ENCODE peak calls at places on chromosome 5, in ten cellular contexts. L is esophagus squamous epithelium, D is psoas muscle, R is K562, P is PC-3, E is WERI-Rb-1, O is heart left ventricle, U is RWPE1, T is tibial artery, I is breast epithelium. Q is an unnamed sample.

GRCh38 chr5:123154857-123155467 is 65.9 kb downstream of the PRDM6 start:
- DNase-seq in L (no peak), D (no peak), R (no peak), P (no peak), E (no peak), O (no peak), U (no peak), T (peak), I (no peak), Q (no peak)

GRCh38 chr5:112403069-112403468 is 16.0 kb downstream of the EPB41L4A start:
- DNase-seq in L (no peak), D (no peak), R (no peak), P (no peak), E (no peak), O (no peak), U (no peak), T (no peak), I (no peak), Q (no peak)

GRCh38 chr5:78591972-78592700 is 56.4 kb downstream of the LHFPL2 start:
- DNase-seq in L (no peak), D (no peak), R (no peak), P (no peak), E (no peak), O (no peak), U (no peak), T (no peak), I (no peak), Q (no peak)

GRCh38 chr5:6750951-6751685 is 37.9 kb downstream of the TENT4A start:
- DNase-seq in L (no peak), D (peak), R (no peak), P (no peak), E (no peak), O (no peak), U (no peak), T (no peak), I (no peak), Q (no peak)

GRCh38 chr5:98791928-98792580 is 18.6 kb downstream of the RGMB start:
- DNase-seq in L (no peak), D (no peak), R (no peak), P (no peak), E (no peak), O (no peak), U (no peak), T (no peak), I (no peak), Q (no peak)

GRCh38 chr5:108966910-108967309 is 219.2 kb downstream of the FER start:
- DNase-seq in L (no peak), D (no peak), R (no peak), P (no peak), E (no peak), O (no peak), U (no peak), T (no peak), I (no peak), Q (no peak)

GRCh38 chr5:119453045-119453383 is 717 bp downstream of the HSD17B4 start:
- DNase-seq in L (no peak), D (no peak), R (peak), P (peak), E (peak), O (no peak), U (peak), T (peak), I (no peak), Q (no peak)

GRCh38 chr5:62475072-62475471 is 62.5 kb downstream of the IPO11 start:
- DNase-seq in L (no peak), D (peak), R (no peak), P (peak), E (no peak), O (no peak), U (peak), T (no peak), I (no peak), Q (no peak)

GRCh38 chr5:749101-749670 is 35.3 kb downstream of the ZDHHC11B start:
- DNase-seq in L (no peak), D (no peak), R (no peak), P (no peak), E (no peak), O (no peak), U (no peak), T (no peak), I (peak), Q (peak)

GRCh38 chr5:115600771-115601170 is 1.5 kb downstream of the TICAM2 start:
- DNase-seq in L (no peak), D (no peak), R (no peak), P (peak), E (no peak), O (no peak), U (no peak), T (no peak), I (no peak), Q (no peak)

GRCh38 chr5:133275631-133276030 is 223.8 kb downstream of the HSPA4 start:
- DNase-seq in L (no peak), D (no peak), R (no peak), P (no peak), E (no peak), O (no peak), U (no peak), T (no peak), I (no peak), Q (no peak)

GRCh38 chr5:41508186-41508585 is 2.2 kb downstream of the PLCXD3 start:
- DNase-seq in L (no peak), D (no peak), R (no peak), P (peak), E (no peak), O (no peak), U (peak), T (no peak), I (no peak), Q (no peak)

GRCh38 chr5:98320317-98320716 is 453.1 kb upstream of the RGMB start:
- DNase-seq in L (no peak), D (no peak), R (no peak), P (no peak), E (no peak), O (no peak), U (no peak), T (no peak), I (no peak), Q (no peak)

GRCh38 chr5:31237159-31237558 is 43.7 kb downstream of the CDH6 start:
- DNase-seq in L (no peak), D (no peak), R (no peak), P (peak), E (peak), O (no peak), U (no peak), T (no peak), I (no peak), Q (no peak)

GRCh38 chr5:102681403-102681983 is 73.6 kb upstream of the PAM start:
- DNase-seq in L (no peak), D (peak), R (peak), P (peak), E (peak), O (peak), U (peak), T (peak), I (peak), Q (no peak)

GRCh38 chr5:32785639-32786216 is 74.6 kb downstream of the NPR3 start:
- DNase-seq in L (no peak), D (no peak), R (no peak), P (peak), E (no peak), O (no peak), U (no peak), T (no peak), I (no peak), Q (no peak)

GRCh38 chr5:65924366-65925093 is 1.8 kb upstream of the ERBIN start:
- DNase-seq in L (no peak), D (no peak), R (no peak), P (peak), E (peak), O (no peak), U (no peak), T (no peak), I (no peak), Q (no peak)

GRCh38 chr5:669842-670395 is 23.2 kb downstream of the TPPP start:
- DNase-seq in L (no peak), D (peak), R (no peak), P (no peak), E (no peak), O (no peak), U (no peak), T (no peak), I (no peak), Q (no peak)

GRCh38 chr5:179118338-179118737 is 58.2 kb downstream of the ZNF354C start:
- DNase-seq in L (no peak), D (no peak), R (no peak), P (peak), E (no peak), O (no peak), U (peak), T (no peak), I (no peak), Q (no peak)

GRCh38 chr5:13606051-13606450 is 338.4 kb downstream of the DNAH5 start:
- DNase-seq in L (no peak), D (no peak), R (no peak), P (peak), E (no peak), O (no peak), U (peak), T (no peak), I (no peak), Q (no peak)

GRCh38 chr5:169385636-169386035 is 84.7 kb upstream of the SLIT3 start:
- DNase-seq in L (no peak), D (no peak), R (no peak), P (no peak), E (no peak), O (no peak), U (no peak), T (no peak), I (no peak), Q (no peak)

GRCh38 chr5:73644385-73644963 is 18.5 kb downstream of the ARHGEF28 start:
- DNase-seq in L (no peak), D (no peak), R (no peak), P (no peak), E (no peak), O (no peak), U (no peak), T (no peak), I (no peak), Q (no peak)

GRCh38 chr5:118506453-118506852 is 481.9 kb downstream of the DTWD2 start:
- DNase-seq in L (no peak), D (no peak), R (no peak), P (no peak), E (no peak), O (no peak), U (no peak), T (no peak), I (no peak), Q (no peak)

GRCh38 chr5:9544056-9544455 is 1.8 kb downstream of the SEMA5A start:
- DNase-seq in L (no peak), D (no peak), R (no peak), P (no peak), E (no peak), O (no peak), U (no peak), T (no peak), I (no peak), Q (no peak)

GRCh38 chr5:154970759-154971158 is 29.9 kb downstream of the MRPL22 start:
- DNase-seq in L (no peak), D (no peak), R (no peak), P (peak), E (no peak), O (no peak), U (no peak), T (no peak), I (no peak), Q (no peak)

GRCh38 chr5:98205691-98206461 is 567.6 kb upstream of the RGMB start:
- DNase-seq in L (no peak), D (no peak), R (no peak), P (peak), E (no peak), O (no peak), U (peak), T (no peak), I (no peak), Q (no peak)

DNA sequence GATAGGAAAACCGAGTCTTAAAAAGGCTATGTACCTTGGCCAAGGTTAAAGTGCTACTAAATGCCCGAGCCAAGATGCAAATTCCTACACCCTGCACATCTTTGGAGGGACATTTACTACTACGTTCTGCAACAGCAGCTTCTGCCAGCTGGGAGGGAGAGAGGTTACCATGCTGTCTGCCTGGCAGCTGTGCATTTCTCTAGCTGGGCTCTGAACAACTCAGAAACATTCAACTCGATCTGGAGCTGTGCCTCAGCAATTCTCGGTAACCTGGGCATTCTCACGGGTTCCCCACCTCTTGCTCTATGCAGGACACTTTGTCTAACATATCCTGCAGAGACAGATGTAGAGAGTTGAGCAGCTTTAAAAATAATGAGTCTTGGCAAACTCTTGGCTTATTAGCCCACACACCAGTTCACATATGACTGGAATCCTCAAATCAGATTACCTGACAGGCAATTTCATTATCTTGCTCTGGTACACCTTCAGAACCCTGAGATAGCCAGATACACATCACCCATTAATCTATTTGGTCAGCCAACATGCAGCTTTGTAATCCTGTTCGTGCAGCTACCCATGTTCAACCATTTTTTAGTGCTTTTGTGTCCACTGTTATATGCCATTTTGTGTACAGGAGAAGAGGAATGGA is 115.8 kb downstream of the EFNA5 start:
- DNase-seq in L (no peak), D (no peak), R (no peak), P (no peak), E (no peak), O (no peak), U (no peak), T (no peak), I (no peak), Q (no peak)
- H3K27ac ChIP-seq in L (no peak), D (no peak), R (no peak), P (no peak), E (no peak), O (no peak), U (no peak), T (no peak), I (peak), Q (no peak)

GRCh38 chr5:145921211-145921610 is 15.2 kb upstream of the SH3RF2 start:
- DNase-seq in L (no peak), D (no peak), R (no peak), P (peak), E (no peak), O (no peak), U (peak), T (no peak), I (no peak), Q (no peak)
- H3K27ac ChIP-seq in L (peak), D (no peak), R (no peak), P (no peak), E (no peak), O (no peak), U (peak), T (no peak), I (no peak), Q (no peak)

GRCh38 chr5:17227868-17228267 is 10.4 kb downstream of the BASP1 start:
- DNase-seq in L (no peak), D (no peak), R (no peak), P (no peak), E (no peak), O (no peak), U (no peak), T (no peak), I (no peak), Q (no peak)
- H3K27ac ChIP-seq in L (no peak), D (no peak), R (no peak), P (no peak), E (no peak), O (no peak), U (no peak), T (no peak), I (peak), Q (peak)

GRCh38 chr5:180170810-180171567 is 38.0 kb downstream of the RASGEF1C start:
- DNase-seq in L (no peak), D (no peak), R (no peak), P (no peak), E (no peak), O (no peak), U (no peak), T (no peak), I (no peak), Q (no peak)

GRCh38 chr5:180169246-180170110 is 39.5 kb downstream of the RASGEF1C start:
- DNase-seq in L (no peak), D (no peak), R (no peak), P (no peak), E (no peak), O (no peak), U (no peak), T (no peak), I (no peak), Q (no peak)

GRCh38 chr5:180168758-180169157 is 40.3 kb downstream of the RASGEF1C start:
- DNase-seq in L (no peak), D (no peak), R (no peak), P (no peak), E (no peak), O (no peak), U (no peak), T (no peak), I (no peak), Q (no peak)

GRCh38 chr5:180171568-180172094 is 37.4 kb downstream of the RASGEF1C start:
- DNase-seq in L (no peak), D (no peak), R (no peak), P (no peak), E (no peak), O (no peak), U (no peak), T (no peak), I (no peak), Q (no peak)

GRCh38 chr5:180170111-180170809 is 38.8 kb downstream of the RASGEF1C start:
- DNase-seq in L (no peak), D (no peak), R (no peak), P (no peak), E (peak), O (no peak), U (no peak), T (no peak), I (peak), Q (no peak)
- H3K27ac ChIP-seq in L (no peak), D (no peak), R (no peak), P (no peak), E (no peak), O (no peak), U (no peak), T (no peak), I (no peak), Q (no peak)

DNA sequence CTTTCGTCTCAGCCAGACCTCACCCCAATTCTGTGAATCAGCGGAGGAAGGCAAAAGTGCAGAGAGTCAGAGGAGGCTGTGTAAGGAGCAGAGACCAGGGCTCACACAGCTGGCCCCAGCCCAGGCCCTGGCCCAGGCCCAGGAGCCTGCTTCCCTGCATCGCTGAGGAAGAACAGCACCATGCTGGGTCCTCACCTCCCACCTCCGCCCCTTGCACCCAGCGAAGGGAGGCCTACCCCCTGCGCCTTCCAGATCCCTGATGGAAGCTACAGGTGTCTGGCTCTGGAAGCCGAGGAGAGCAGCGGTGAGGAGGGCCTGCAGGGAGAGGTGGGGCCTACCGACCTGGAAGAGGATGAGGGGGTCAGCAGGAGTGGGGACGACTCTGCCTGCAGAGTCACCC is 22.3 kb upstream of the SYNPO start:
- DNase-seq in L (no peak), D (no peak), R (no peak), P (no peak), E (no peak), O (peak), U (no peak), T (no peak), I (no peak), Q (no peak)
- H3K27ac ChIP-seq in L (peak), D (peak), R (no peak), P (no peak), E (no peak), O (peak), U (no peak), T (peak), I (peak), Q (peak)

DNA sequence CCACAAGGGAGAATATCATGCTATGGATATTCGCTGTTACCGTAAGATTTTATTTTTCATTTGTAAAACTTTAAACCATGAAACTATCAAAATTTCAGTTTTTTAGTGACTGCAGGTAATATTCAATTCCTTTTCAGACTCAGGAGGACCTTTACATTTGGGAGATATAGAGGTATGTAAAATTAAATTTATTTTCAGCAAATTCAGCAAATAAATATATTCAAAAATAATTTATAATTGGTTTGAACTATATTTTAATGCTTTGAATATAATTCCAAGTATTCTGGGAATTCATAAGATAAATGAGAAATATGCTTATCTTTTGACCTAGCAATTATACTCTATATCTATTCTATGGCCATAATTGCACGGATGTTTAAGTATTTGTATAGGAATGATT is 7.6 kb downstream of the RFESD start:
- DNase-seq in L (no peak), D (no peak), R (no peak), P (no peak), E (no peak), O (no peak), U (no peak), T (no peak), I (no peak), Q (no peak)
- H3K27ac ChIP-seq in L (no peak), D (no peak), R (no peak), P (no peak), E (no peak), O (no peak), U (no peak), T (no peak), I (no peak), Q (no peak)

GRCh38 chr5:159059722-159060121 is 40.0 kb downstream of the EBF1 start:
- DNase-seq in L (no peak), D (no peak), R (no peak), P (no peak), E (no peak), O (no peak), U (no peak), T (no peak), I (no peak), Q (no peak)
- H3K27ac ChIP-seq in L (no peak), D (no peak), R (no peak), P (no peak), E (no peak), O (no peak), U (no peak), T (peak), I (peak), Q (peak)

DNA sequence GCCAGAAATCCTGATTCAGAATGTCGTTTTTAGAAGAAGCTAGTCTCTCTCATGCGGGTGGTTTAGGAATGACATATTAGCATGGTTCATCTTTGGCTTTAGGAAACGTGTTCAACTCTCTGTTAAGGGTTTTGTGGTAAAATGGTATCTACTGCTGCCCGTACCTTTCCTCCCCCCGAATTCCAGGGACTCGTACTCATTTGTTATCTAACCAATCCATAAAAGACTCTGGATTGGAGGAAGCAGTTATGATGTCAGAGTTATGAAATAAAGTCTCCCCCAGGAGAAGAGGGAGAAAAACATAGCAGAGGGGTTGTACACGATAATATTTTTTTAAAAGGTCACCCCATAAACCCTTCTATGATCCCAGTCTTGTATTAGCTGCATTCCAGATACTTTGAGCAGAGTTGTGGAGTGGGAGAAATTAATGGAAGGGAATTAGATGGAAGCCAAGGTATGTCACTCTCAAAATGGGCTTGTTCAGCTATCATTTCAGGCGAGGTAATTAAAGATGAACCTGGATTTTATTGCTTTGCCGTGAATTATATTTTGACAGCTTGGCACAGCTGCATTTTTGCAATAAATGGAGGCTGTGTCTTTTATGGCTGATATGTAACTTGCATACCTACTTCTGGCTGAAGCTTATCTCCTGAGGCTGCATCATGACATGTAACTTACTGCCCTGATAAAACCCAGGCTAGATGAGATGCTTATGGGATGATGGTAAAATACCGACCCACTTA is 31.3 kb downstream of the RAI14 start:
- DNase-seq in L (no peak), D (no peak), R (peak), P (no peak), E (no peak), O (no peak), U (no peak), T (no peak), I (no peak), Q (no peak)
- H3K27ac ChIP-seq in L (no peak), D (no peak), R (peak), P (peak), E (no peak), O (peak), U (no peak), T (peak), I (no peak), Q (peak)

GRCh38 chr5:129903466-129904101 is 681 bp upstream of the CHSY3 start:
- DNase-seq in L (no peak), D (no peak), R (no peak), P (no peak), E (no peak), O (no peak), U (no peak), T (no peak), I (no peak), Q (no peak)
- H3K27ac ChIP-seq in L (peak), D (peak), R (no peak), P (no peak), E (peak), O (peak), U (peak), T (peak), I (peak), Q (peak)